ENCODE peak calls at places on chromosome 2, in six cellular contexts. T is activated naive CD8-positive, alpha-beta T cell treated with anti-CD3 and anti-CD28 coated beads, Interleukin-2, amount 10 ng/mL, durations not matched to agents 7 days and 5 days; R is left cardiac atrium; M is body of pancreas; U is Right ventricle myocardium inferior; Q is stimulated activated effector memory CD8-positive, alpha-beta T cell treated with anti-CD3 and anti-CD28 coated beads, Interleukin-12 subunit alpha, Interleukin-12 subunit beta, amount 100 ng/mL, for 72 hours. S is an unnamed sample.

GRCh38 chr2:191856111-191856876 is 9.4 kb upstream of the CAVIN2 start:
- ATAC-seq in T (no peak), R (no peak), M (no peak), U (no peak), Q (no peak), S (no peak)

GRCh38 chr2:218648473-218649100 is 10.8 kb downstream of the ZNF142 start:
- ATAC-seq in T (peak; percentile 84), R (peak; percentile 70), M (peak; percentile 55), U (peak; percentile 53), Q (peak; percentile 74), S (peak; percentile 55)

GRCh38 chr2:156590313-156590712 is 154.1 kb downstream of the GPD2 start:
- ATAC-seq in T (no peak), R (no peak), M (no peak), U (no peak), Q (no peak), S (no peak)

GRCh38 chr2:232634319-232635150 is 1.1 kb downstream of the EFHD1 start:
- ATAC-seq in T (no peak), R (peak; percentile 40), M (no peak), U (no peak), Q (no peak), S (no peak)

GRCh38 chr2:101361079-101361478 is 26.2 kb downstream of the CREG2 start:
- ATAC-seq in T (no peak), R (no peak), M (no peak), U (no peak), Q (no peak), S (no peak)

GRCh38 chr2:86480105-86480504 is 38.9 kb downstream of the KDM3A start:
- ATAC-seq in T (no peak), R (no peak), M (no peak), U (peak; percentile 83), Q (no peak), S (peak; percentile 59)

GRCh38 chr2:48728295-48728694 is 27.2 kb downstream of the LHCGR start:
- ATAC-seq in T (no peak), R (no peak), M (no peak), U (peak; percentile 69), Q (no peak), S (no peak)

GRCh38 chr2:158478237-158478636 is 21.5 kb downstream of the PKP4 start:
- ATAC-seq in T (no peak), R (no peak), M (no peak), U (no peak), Q (no peak), S (no peak)

GRCh38 chr2:80292474-80292873 is 12.1 kb downstream of the LRRTM1 start:
- ATAC-seq in T (no peak), R (no peak), M (no peak), U (no peak), Q (no peak), S (no peak)

GRCh38 chr2:153169567-153169966 is 309.0 kb downstream of the RPRM start:
- ATAC-seq in T (no peak), R (no peak), M (no peak), U (no peak), Q (no peak), S (no peak)

GRCh38 chr2:237895544-237896506 is 36.4 kb downstream of the RAMP1 start:
- ATAC-seq in T (no peak), R (peak; percentile 87), M (peak; percentile 52), U (peak; percentile 86), Q (no peak), S (peak; percentile 84)

GRCh38 chr2:222709191-222709891 is 37.9 kb downstream of the MOGAT1 start:
- ATAC-seq in T (peak; percentile 20), R (peak; percentile 95), M (peak; percentile 63), U (peak; percentile 93), Q (peak; percentile 27), S (peak; percentile 89)

GRCh38 chr2:237222683-237223082 is 137.0 kb downstream of the COPS8 start:
- ATAC-seq in T (no peak), R (no peak), M (no peak), U (peak; percentile 36), Q (no peak), S (no peak)

GRCh38 chr2:33121416-33121815 is 174.7 kb downstream of the LTBP1 start:
- ATAC-seq in T (no peak), R (no peak), M (no peak), U (no peak), Q (no peak), S (no peak)

GRCh38 chr2:173734686-173735308 is 230.4 kb downstream of the SP3 start:
- ATAC-seq in T (no peak), R (no peak), M (no peak), U (no peak), Q (no peak), S (no peak)

GRCh38 chr2:121093735-121094520 is 191.1 kb downstream of the TFCP2L1 start:
- ATAC-seq in T (no peak), R (no peak), M (no peak), U (peak; percentile 18), Q (no peak), S (no peak)

GRCh38 chr2:45980161-45980852 is 316.9 kb upstream of the EPAS1 start:
- ATAC-seq in T (no peak), R (no peak), M (no peak), U (no peak), Q (no peak), S (no peak)

GRCh38 chr2:31299547-31299946 is 65.6 kb downstream of the EHD3 start:
- ATAC-seq in T (no peak), R (no peak), M (no peak), U (no peak), Q (no peak), S (no peak)

GRCh38 chr2:67792796-67793195 is 270.0 kb downstream of the C1D start:
- ATAC-seq in T (no peak), R (no peak), M (peak; percentile 82), U (no peak), Q (no peak), S (no peak)

GRCh38 chr2:18784245-18784644 is 194.9 kb upstream of the NT5C1B start:
- ATAC-seq in T (no peak), R (no peak), M (no peak), U (no peak), Q (no peak), S (no peak)

GRCh38 chr2:222082201-222082600 is 216.6 kb downstream of the PAX3 start:
- ATAC-seq in T (no peak), R (no peak), M (no peak), U (no peak), Q (no peak), S (no peak)

GRCh38 chr2:68739261-68740183 is 4.9 kb downstream of the ARHGAP25 start:
- ATAC-seq in T (no peak), R (no peak), M (no peak), U (no peak), Q (no peak), S (no peak)